ENCODE peak calls at places on chromosomes 11 and 22, in six cellular contexts. K is heart right ventricle, I is omental fat pad, E is HCT116, O is GM12878, J is AG04449. L is an unnamed sample.

GRCh38 chr11:83709434-83709833 is 423.3 kb upstream of the CCDC90B start:
- DNase-seq in K (no peak), I (no peak), E (no peak), O (no peak), J (no peak), L (no peak)

GRCh38 chr11:60932605-60933346 is 8.5 kb downstream of the TMEM132A start:
- DNase-seq in K (no peak), I (no peak), E (no peak), O (no peak), J (no peak), L (no peak)

GRCh38 chr11:26399336-26399735 is 67.4 kb downstream of the ANO3 start:
- DNase-seq in K (no peak), I (no peak), E (no peak), O (no peak), J (no peak), L (no peak)

GRCh38 chr11:22426915-22427314 is 88.7 kb downstream of the SLC17A6 start:
- DNase-seq in K (no peak), I (no peak), E (no peak), O (no peak), J (no peak), L (no peak)

GRCh38 chr22:38411016-38411415 is 44.0 kb downstream of the KCNJ4 start:
- DNase-seq in K (no peak), I (no peak), E (no peak), O (no peak), J (no peak), L (no peak)

GRCh38 chr22:31212783-31213626 is 907 bp downstream of the LIMK2 start:
- DNase-seq in K (peak), I (no peak), E (no peak), O (no peak), J (no peak), L (no peak)

GRCh38 chr11:7488681-7489080 is 3.4 kb downstream of the OLFML1 start:
- DNase-seq in K (no peak), I (no peak), E (no peak), O (no peak), J (no peak), L (peak)

GRCh38 chr11:114892381-114893197 is 214.3 kb downstream of the NXPE2 start:
- DNase-seq in K (no peak), I (no peak), E (no peak), O (no peak), J (no peak), L (no peak)

GRCh38 chr11:73366265-73366610 is 10.0 kb upstream of the RELT start:
- DNase-seq in K (no peak), I (no peak), E (no peak), O (no peak), J (no peak), L (no peak)

GRCh38 chr11:68715685-68716084 is 31.3 kb downstream of the GAL start:
- DNase-seq in K (no peak), I (no peak), E (no peak), O (no peak), J (no peak), L (no peak)

GRCh38 chr11:100684101-100685065 is 2.7 kb upstream of the ARHGAP42 start:
- DNase-seq in K (no peak), I (no peak), E (peak), O (no peak), J (no peak), L (no peak)

GRCh38 chr11:44243633-44244343 is 66.2 kb downstream of the ALX4 start:
- DNase-seq in K (no peak), I (no peak), E (no peak), O (no peak), J (no peak), L (peak)

GRCh38 chr11:2930705-2931415 is 1.6 kb upstream of the PHLDA2 start:
- DNase-seq in K (peak), I (no peak), E (peak), O (peak), J (no peak), L (peak)

GRCh38 chr11:126135182-126136176 is 72.8 kb upstream of the CDON start:
- DNase-seq in K (no peak), I (no peak), E (no peak), O (no peak), J (no peak), L (no peak)

GRCh38 chr11:16881074-16881709 is 133.0 kb downstream of the PLEKHA7 start:
- DNase-seq in K (peak), I (no peak), E (no peak), O (no peak), J (no peak), L (peak)

GRCh38 chr11:126522152-126522551 is 166.7 kb downstream of the ST3GAL4 start:
- DNase-seq in K (no peak), I (no peak), E (no peak), O (no peak), J (no peak), L (no peak)

GRCh38 chr11:17012712-17013547 is 1.3 kb downstream of the PLEKHA7 start:
- DNase-seq in K (peak), I (peak), E (peak), O (no peak), J (no peak), L (no peak)

GRCh38 chr11:61730222-61730994 is 22.0 kb upstream of the MYRF start:
- DNase-seq in K (no peak), I (no peak), E (peak), O (no peak), J (no peak), L (peak)

GRCh38 chr11:86068138-86068861 is 584 bp downstream of the PICALM start:
- DNase-seq in K (peak), I (no peak), E (no peak), O (no peak), J (no peak), L (no peak)

GRCh38 chr11:16511109-16511806 is 154.9 kb upstream of the SOX6 start:
- DNase-seq in K (no peak), I (no peak), E (no peak), O (no peak), J (peak), L (peak)

GRCh38 chr22:37218771-37219411 is 6.6 kb upstream of the SSTR3 start:
- DNase-seq in K (no peak), I (no peak), E (no peak), O (peak), J (no peak), L (no peak)

GRCh38 chr11:8826145-8826786 is 84.7 kb upstream of the AKIP1 start:
- DNase-seq in K (peak), I (no peak), E (no peak), O (no peak), J (no peak), L (peak)

GRCh38 chr11:75056806-75057205 is 39.9 kb downstream of the OR2AT4 start:
- DNase-seq in K (no peak), I (no peak), E (no peak), O (no peak), J (no peak), L (no peak)

GRCh38 chr22:34236527-34236926 is 316.3 kb upstream of the LARGE1 start:
- DNase-seq in K (peak), I (no peak), E (no peak), O (no peak), J (no peak), L (no peak)

GRCh38 chr11:69865707-69866106 is 46.5 kb upstream of the FGF3 start:
- DNase-seq in K (no peak), I (no peak), E (no peak), O (no peak), J (no peak), L (no peak)

GRCh38 chr11:66335531-66336233 is 552 bp downstream of the RIN1 start:
- DNase-seq in K (no peak), I (no peak), E (no peak), O (no peak), J (no peak), L (peak)

GRCh38 chr22:42895087-42895486 is 38.0 kb upstream of the ARFGAP3 start:
- DNase-seq in K (no peak), I (no peak), E (no peak), O (peak), J (no peak), L (no peak)

GRCh38 chr22:22520020-22520656 is at the start of gene ZNF280A:
- DNase-seq in K (no peak), I (no peak), E (peak), O (no peak), J (no peak), L (no peak)

GRCh38 chr11:559020-559620 is 1.4 kb downstream of the LMNTD2 start:
- DNase-seq in K (no peak), I (no peak), E (no peak), O (no peak), J (no peak), L (no peak)

GRCh38 chr22:45612940-45613339 is 58.7 kb upstream of the ATXN10 start:
- DNase-seq in K (no peak), I (no peak), E (no peak), O (no peak), J (no peak), L (peak)

GRCh38 chr22:22371031-22371541 is 126.5 kb downstream of the VPREB1 start:
- DNase-seq in K (peak), I (no peak), E (no peak), O (no peak), J (no peak), L (no peak)

GRCh38 chr11:104531075-104531474 is 367.1 kb upstream of the PDGFD start:
- DNase-seq in K (no peak), I (no peak), E (no peak), O (no peak), J (no peak), L (no peak)

GRCh38 chr11:110128161-110128560 is 35.0 kb downstream of the ZC3H12C start:
- DNase-seq in K (no peak), I (no peak), E (no peak), O (no peak), J (no peak), L (no peak)

GRCh38 chr22:42272431-42273004 is 2.1 kb upstream of the TCF20 start:
- DNase-seq in K (no peak), I (no peak), E (no peak), O (no peak), J (no peak), L (no peak)

DNA sequence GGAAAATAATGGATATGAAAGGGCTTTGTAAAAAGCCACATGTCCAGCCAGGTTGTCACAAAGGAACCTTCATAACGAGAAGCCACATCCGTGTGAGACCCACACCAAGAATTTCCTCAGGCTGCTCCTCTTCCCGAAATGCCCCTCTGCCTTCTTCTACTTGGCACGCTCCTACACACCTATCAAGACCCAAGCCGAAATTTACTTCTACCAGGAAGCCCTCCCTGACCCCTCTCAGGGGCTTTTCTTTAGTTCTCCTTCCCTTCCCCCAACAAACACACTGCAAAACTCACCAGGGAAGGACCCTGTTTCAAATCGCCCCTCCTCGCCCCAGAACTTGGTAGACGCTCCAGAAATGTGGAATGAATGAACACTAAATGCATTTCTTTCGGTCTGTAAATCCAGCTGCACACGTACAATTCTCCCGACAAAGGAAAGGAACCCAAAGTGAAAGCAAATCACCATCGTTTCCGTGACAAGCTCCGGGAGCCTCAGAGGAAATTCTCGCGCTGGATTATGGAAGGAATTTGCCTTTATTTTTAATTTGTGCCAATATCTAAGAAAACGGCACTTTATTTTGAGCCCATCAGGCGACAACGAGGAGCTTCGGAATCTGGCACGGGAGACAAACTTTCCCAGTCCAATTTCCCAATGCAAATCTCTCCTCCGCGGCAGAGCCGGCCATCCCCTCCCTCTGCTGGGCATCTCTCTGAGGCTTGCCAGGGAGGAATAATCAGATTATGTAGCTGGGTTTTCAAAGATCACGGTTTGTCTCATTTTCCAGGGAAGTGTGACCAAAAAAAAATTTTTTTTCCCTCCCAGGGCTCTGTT is 13.2 kb upstream of the SHISAL1 start:
- DNase-seq in K (no peak), I (no peak), E (no peak), O (no peak), J (no peak), L (peak)
- TF ChIP-seq CTCF in K (no peak), I (no peak), E (no peak), O (no peak), J (peak), L (peak)

DNA sequence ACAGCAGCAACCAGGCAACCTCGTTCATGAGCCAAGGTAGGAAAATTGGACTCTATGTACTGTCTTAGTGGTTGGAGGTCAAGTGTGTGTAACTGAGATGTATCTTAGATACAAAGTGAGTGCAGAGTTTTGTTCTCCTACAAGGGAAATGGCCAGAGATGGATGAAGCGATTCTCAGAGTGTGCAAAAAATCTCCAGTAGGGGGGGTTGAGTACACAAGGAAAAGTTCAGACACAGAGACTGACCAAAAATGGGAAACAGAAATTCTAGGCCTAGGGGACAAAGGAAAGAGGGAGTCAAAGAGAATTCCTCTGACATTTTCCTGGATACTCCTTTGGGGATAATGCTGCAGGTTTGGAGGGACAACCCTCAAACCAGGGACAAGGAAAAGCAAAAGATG is 38.2 kb upstream of the OR5AK2 start:
- DNase-seq in K (no peak), I (no peak), E (no peak), O (no peak), J (no peak), L (no peak)
- TF ChIP-seq CTCF in K (no peak), I (no peak), E (no peak), O (no peak), J (no peak), L (no peak)

DNA sequence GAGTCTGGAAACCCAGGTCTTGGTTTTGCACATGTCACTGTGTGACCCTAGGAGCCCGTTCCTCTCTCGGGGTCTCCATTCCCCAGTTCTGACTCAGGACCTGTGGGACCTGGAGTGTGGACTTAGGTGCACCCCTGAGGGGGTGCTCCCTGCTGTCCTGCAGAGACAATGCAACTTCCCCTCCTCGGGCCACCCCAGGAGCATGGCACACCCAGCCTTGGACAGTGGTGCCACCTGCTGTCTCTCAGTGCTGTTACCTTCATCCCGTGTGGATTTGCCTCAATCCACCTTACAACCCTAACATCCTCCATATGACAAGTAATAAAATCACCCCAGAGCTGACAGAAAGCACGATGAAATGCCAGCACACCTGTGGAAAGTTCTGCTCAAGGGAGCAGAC is 27.5 kb upstream of the CRYBB3 start:
- DNase-seq in K (no peak), I (no peak), E (peak), O (no peak), J (no peak), L (no peak)
- TF ChIP-seq CTCF in K (peak), I (no peak), E (peak), O (peak), J (no peak), L (peak)

GRCh38 chr11:63508009-63508408 is 2.1 kb downstream of the LGALS12 start:
- DNase-seq in K (peak), I (no peak), E (peak), O (no peak), J (no peak), L (peak)
- TF ChIP-seq CTCF in K (peak), I (no peak), E (peak), O (peak), J (no peak), L (peak)

DNA sequence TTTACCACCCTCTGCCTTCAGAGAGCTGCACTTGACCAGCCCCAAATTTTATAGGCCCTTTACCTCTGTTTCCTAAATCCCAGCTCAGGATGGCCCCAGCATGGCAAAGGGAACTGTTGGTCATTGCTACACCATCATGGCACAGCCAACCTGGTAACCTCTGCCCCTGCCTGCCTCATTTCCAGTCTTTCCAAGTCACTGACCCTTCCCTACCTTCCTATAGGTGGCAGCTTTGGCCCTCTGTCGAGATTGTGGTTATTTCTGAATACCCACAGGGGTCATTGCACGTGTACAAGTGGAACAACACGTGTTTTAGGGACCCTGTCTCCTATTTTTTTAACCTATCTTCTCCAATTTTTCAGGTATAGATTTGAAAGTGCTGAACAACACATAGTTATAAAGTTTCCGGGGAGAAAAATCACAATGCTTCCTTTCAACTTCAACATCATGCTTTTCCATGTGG is 2.8 kb downstream of the GALNT18 start:
- DNase-seq in K (no peak), I (no peak), E (no peak), O (no peak), J (no peak), L (no peak)
- TF ChIP-seq CTCF in K (no peak), I (no peak), E (peak), O (peak), J (no peak), L (peak)

L was measured in HFFc6.